ENCODE peak calls at places on chromosomes 3 and 15, in four cellular contexts. A is mesothelial cell of epicardium; G is activated CD4-positive, alpha-beta T cell treated with anti-CD3 and anti-CD28 coated beads, Interleukin-2, amount 50 U/mL, for 24 hours; Z is NCI-H345. Q is an unnamed sample.

GRCh38 chr15:60400957-60401356 is 3.2 kb upstream of the ANXA2 start:
- DNase-seq in A (no peak), G (no peak), Z (no peak), Q (no peak)

GRCh38 chr15:43214169-43214568 is 6.6 kb downstream of the EPB42 start:
- DNase-seq in A (no peak), G (no peak), Z (no peak), Q (no peak)

GRCh38 chr15:66774001-66774814 is 72.2 kb downstream of the SMAD6 start:
- DNase-seq in A (peak), G (peak), Z (peak), Q (peak)

GRCh38 chr15:55768670-55769185 is 25.8 kb upstream of the PRTG start:
- DNase-seq in A (no peak), G (no peak), Z (no peak), Q (no peak)

GRCh38 chr3:45387636-45388348 is 584 bp upstream of the LARS2 start:
- DNase-seq in A (no peak), G (no peak), Z (no peak), Q (no peak)

GRCh38 chr15:60115579-60116415 is 111.7 kb downstream of the FOXB1 start:
- DNase-seq in A (no peak), G (no peak), Z (peak), Q (no peak)

GRCh38 chr3:89303721-89304120 is 196.3 kb downstream of the EPHA3 start:
- DNase-seq in A (no peak), G (no peak), Z (no peak), Q (no peak)

GRCh38 chr3:10351013-10351735 is 30.3 kb upstream of the SEC13 start:
- DNase-seq in A (no peak), G (no peak), Z (no peak), Q (no peak)

GRCh38 chr15:85457392-85457968 is 77.1 kb downstream of the AKAP13 start:
- DNase-seq in A (no peak), G (no peak), Z (no peak), Q (no peak)

GRCh38 chr3:123092243-123092642 is 25.4 kb downstream of the PDIA5 start:
- DNase-seq in A (no peak), G (no peak), Z (no peak), Q (no peak)

GRCh38 chr3:183218826-183219225 is 34.2 kb upstream of the B3GNT5 start:
- DNase-seq in A (no peak), G (no peak), Z (no peak), Q (no peak)

GRCh38 chr3:150073031-150073430 is 102.3 kb upstream of the PFN2 start:
- DNase-seq in A (no peak), G (no peak), Z (no peak), Q (no peak)

GRCh38 chr3:60577601-60578000 is 673.7 kb downstream of the FHIT start:
- DNase-seq in A (no peak), G (no peak), Z (no peak), Q (no peak)

GRCh38 chr15:47582283-47582682 is 135.0 kb upstream of the SEMA6D start:
- DNase-seq in A (no peak), G (no peak), Z (no peak), Q (no peak)

GRCh38 chr3:89488800-89489580 is 381.6 kb downstream of the EPHA3 start:
- DNase-seq in A (no peak), G (no peak), Z (no peak), Q (no peak)

GRCh38 chr3:123329636-123330340 is 119.1 kb downstream of the ADCY5 start:
- DNase-seq in A (no peak), G (no peak), Z (no peak), Q (no peak)

Q was measured in omental fat pad.